ENCODE peak calls at places on chromosomes 12 and 14, in ten cellular contexts. G is heart left ventricle, X is left ventricle myocardium inferior, J is fibroblast of villous mesenchyme, T is fibroblast of mammary gland, E is lower leg skin, Q is brain microvascular endothelial cell, H is Caco-2, U is astrocyte of the cerebellum, B is fibroblast of pulmonary artery. Z is an unnamed sample.

GRCh38 chr14:70422538-70422937 is 5.6 kb upstream of the SYNJ2BP start:
- DNase-seq in G (no peak), X (no peak), J (no peak), T (no peak), E (no peak), Q (no peak), H (no peak), U (no peak), B (no peak), Z (no peak)

GRCh38 chr12:116717466-116718457 is 20.1 kb downstream of the SPRING1 start:
- DNase-seq in G (peak), X (peak), J (no peak), T (peak), E (peak), Q (peak), H (no peak), U (peak), B (peak), Z (peak)

GRCh38 chr12:64083285-64084210 is 138.5 kb downstream of the KICS2 start:
- DNase-seq in G (peak), X (peak), J (peak), T (peak), E (peak), Q (peak), H (no peak), U (peak), B (peak), Z (peak)

GRCh38 chr14:100065161-100065871 is at the start of gene EVL:
- DNase-seq in G (no peak), X (peak), J (no peak), T (no peak), E (no peak), Q (no peak), H (no peak), U (no peak), B (no peak), Z (no peak)

GRCh38 chr12:18283776-18284175 is 22.5 kb downstream of the PIK3C2G start:
- DNase-seq in G (no peak), X (no peak), J (no peak), T (no peak), E (no peak), Q (no peak), H (no peak), U (no peak), B (peak), Z (no peak)

GRCh38 chr12:47803196-47803875 is 16.4 kb downstream of the HDAC7 start:
- DNase-seq in G (no peak), X (no peak), J (no peak), T (no peak), E (no peak), Q (no peak), H (no peak), U (no peak), B (no peak), Z (no peak)

GRCh38 chr12:42588981-42589464 is 523 bp downstream of the PRICKLE1 start:
- DNase-seq in G (peak), X (peak), J (no peak), T (no peak), E (peak), Q (peak), H (peak), U (no peak), B (peak), Z (peak)

GRCh38 chr14:59020382-59020781 is 168.1 kb upstream of the DAAM1 start:
- DNase-seq in G (no peak), X (no peak), J (peak), T (peak), E (no peak), Q (peak), H (no peak), U (peak), B (peak), Z (no peak)

GRCh38 chr12:15688202-15688736 is 100.9 kb downstream of the EPS8 start:
- DNase-seq in G (peak), X (peak), J (no peak), T (no peak), E (peak), Q (peak), H (peak), U (no peak), B (peak), Z (peak)

GRCh38 chr12:107903377-107904061 is 129.0 kb downstream of the ASCL4 start:
- DNase-seq in G (peak), X (peak), J (peak), T (no peak), E (peak), Q (no peak), H (peak), U (no peak), B (no peak), Z (peak)

GRCh38 chr12:85489194-85489593 is 209.2 kb downstream of the ALX1 start:
- DNase-seq in G (no peak), X (no peak), J (no peak), T (no peak), E (no peak), Q (no peak), H (no peak), U (no peak), B (no peak), Z (no peak)

GRCh38 chr12:70609739-70610491 is 27.3 kb downstream of the PTPRB start:
- DNase-seq in G (peak), X (peak), J (peak), T (peak), E (peak), Q (no peak), H (peak), U (no peak), B (peak), Z (peak)

GRCh38 chr14:100448376-100448775 is 125.2 kb downstream of the SLC25A47 start:
- DNase-seq in G (no peak), X (no peak), J (no peak), T (no peak), E (peak), Q (no peak), H (no peak), U (no peak), B (no peak), Z (no peak)

GRCh38 chr12:12442548-12443071 is 85.7 kb downstream of the BORCS5 start:
- DNase-seq in G (no peak), X (no peak), J (peak), T (peak), E (no peak), Q (peak), H (no peak), U (peak), B (peak), Z (no peak)

GRCh38 chr12:119008691-119009221 is 27.4 kb downstream of the SRRM4 start:
- DNase-seq in G (no peak), X (no peak), J (no peak), T (no peak), E (no peak), Q (no peak), H (no peak), U (no peak), B (no peak), Z (no peak)

GRCh38 chr12:6916426-6917200 is 2.2 kb downstream of the ENO2 start:
- DNase-seq in G (no peak), X (no peak), J (no peak), T (no peak), E (no peak), Q (no peak), H (no peak), U (no peak), B (no peak), Z (no peak)

GRCh38 chr12:39505025-39505424 is 62.1 kb upstream of the KIF21A start:
- DNase-seq in G (no peak), X (no peak), J (no peak), T (no peak), E (no peak), Q (peak), H (no peak), U (peak), B (no peak), Z (no peak)

GRCh38 chr12:92543872-92544271 is 158.9 kb upstream of the PLEKHG7 start:
- DNase-seq in G (no peak), X (no peak), J (no peak), T (no peak), E (no peak), Q (no peak), H (no peak), U (no peak), B (no peak), Z (no peak)

GRCh38 chr14:65290830-65291229 is 121.7 kb upstream of the FUT8 start:
- DNase-seq in G (no peak), X (no peak), J (peak), T (peak), E (no peak), Q (peak), H (no peak), U (peak), B (peak), Z (no peak)

GRCh38 chr14:75577724-75578098 is 709 bp upstream of the FLVCR2 start:
- DNase-seq in G (peak), X (peak), J (peak), T (peak), E (peak), Q (peak), H (peak), U (peak), B (peak), Z (peak)

GRCh38 chr12:1936406-1937320 is 18.2 kb upstream of the CACNA2D4 start:
- DNase-seq in G (peak), X (peak), J (peak), T (peak), E (no peak), Q (peak), H (no peak), U (peak), B (peak), Z (no peak)

GRCh38 chr12:117158911-117159310 is 31.4 kb downstream of the FBXO21 start:
- DNase-seq in G (no peak), X (no peak), J (no peak), T (no peak), E (no peak), Q (peak), H (no peak), U (no peak), B (peak), Z (no peak)

GRCh38 chr14:73289729-73290128 is 52.4 kb downstream of the PAPLN start:
- DNase-seq in G (no peak), X (no peak), J (peak), T (peak), E (no peak), Q (no peak), H (no peak), U (no peak), B (no peak), Z (no peak)

GRCh38 chr12:99390707-99391106 is 256.8 kb upstream of the GARIN6 start:
- DNase-seq in G (no peak), X (no peak), J (no peak), T (peak), E (no peak), Q (peak), H (no peak), U (no peak), B (no peak), Z (no peak)

GRCh38 chr14:49306152-49306751 is 279.9 kb downstream of the RPS29 start:
- DNase-seq in G (no peak), X (no peak), J (peak), T (peak), E (no peak), Q (no peak), H (no peak), U (peak), B (peak), Z (no peak)
- TF ChIP-seq CTCF in G (no peak), X (peak), J (peak), T (peak), E (no peak), Q (peak), H (peak), U (peak), B (peak), Z (no peak)

DNA sequence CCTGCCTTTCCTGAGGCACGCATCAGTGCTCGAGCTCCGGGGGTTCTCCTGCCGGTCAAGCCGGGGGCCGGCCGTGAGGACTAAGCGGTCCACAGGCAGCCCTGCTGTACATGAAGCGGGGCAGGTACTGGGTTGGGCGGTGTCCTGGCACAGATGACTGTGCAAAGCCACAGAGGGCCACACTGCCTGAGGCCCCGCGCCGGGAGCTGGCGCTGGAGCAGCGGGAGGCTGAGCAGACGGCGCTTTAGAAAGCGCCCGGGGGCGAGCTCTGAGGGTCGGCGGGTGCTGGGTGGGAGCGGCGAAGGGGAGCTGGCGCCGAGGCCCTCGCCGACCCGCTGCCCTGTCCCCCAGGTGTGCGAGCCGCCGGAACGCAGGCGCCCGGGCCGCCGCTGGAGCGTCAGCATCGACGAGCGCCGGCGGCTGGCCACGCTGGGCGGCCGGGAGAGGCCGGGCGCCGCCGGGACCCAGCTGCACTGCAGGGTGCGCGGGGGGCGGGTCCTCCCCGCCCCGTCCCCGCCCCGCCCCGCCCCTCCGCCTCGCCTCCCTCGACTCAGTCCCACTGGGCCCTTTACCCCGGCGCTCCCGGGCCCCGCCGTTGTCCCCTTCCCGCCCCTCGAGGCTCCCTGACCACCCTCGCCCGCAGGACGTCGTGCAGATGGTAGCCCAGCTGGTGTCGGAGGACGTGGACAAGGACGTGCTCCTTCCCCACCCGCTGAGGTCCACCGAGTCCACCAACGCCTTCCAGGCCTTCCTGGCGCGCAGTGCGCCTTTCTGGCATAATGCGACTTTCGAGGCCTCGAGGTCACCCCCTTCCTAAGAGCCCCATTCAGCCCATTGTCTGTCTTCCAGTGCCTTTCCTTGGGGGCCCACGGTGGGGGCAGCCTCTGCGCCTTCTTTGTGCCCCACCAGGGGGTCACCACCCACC is 8.3 kb upstream of the MTA1 start:
- DNase-seq in G (no peak), X (peak), J (peak), T (peak), E (no peak), Q (no peak), H (no peak), U (no peak), B (peak), Z (no peak)
- H3K4me3 ChIP-seq in G (peak), X (peak), J (peak), T (peak), E (no peak), Q (peak), H (peak), U (peak), B (peak), Z (peak)

DNA sequence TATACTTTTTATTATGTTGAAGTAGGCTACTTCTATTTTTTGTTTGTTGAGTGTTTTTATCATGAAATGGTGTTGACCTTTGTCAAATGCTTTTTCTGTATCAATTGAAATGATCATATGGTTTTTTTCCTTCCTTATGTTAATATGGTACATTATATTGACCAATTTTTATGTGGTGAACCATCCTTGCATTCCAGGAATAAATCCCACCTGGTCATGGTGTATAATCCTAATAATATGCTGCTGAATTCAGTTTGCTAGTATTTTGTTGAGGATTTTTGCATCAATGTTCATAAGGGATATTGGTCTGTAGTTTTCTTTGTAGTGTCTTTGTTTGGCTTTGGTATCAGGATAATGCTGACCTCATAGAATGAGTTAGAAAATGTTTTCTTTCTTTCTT is 10.4 kb downstream of the OR5AU1 start:
- DNase-seq in G (no peak), X (no peak), J (no peak), T (no peak), E (no peak), Q (no peak), H (no peak), U (no peak), B (no peak), Z (no peak)
- TF ChIP-seq CTCF in G (no peak), X (no peak), J (no peak), T (no peak), E (no peak), Q (no peak), H (no peak), U (no peak), B (no peak), Z (no peak)

DNA sequence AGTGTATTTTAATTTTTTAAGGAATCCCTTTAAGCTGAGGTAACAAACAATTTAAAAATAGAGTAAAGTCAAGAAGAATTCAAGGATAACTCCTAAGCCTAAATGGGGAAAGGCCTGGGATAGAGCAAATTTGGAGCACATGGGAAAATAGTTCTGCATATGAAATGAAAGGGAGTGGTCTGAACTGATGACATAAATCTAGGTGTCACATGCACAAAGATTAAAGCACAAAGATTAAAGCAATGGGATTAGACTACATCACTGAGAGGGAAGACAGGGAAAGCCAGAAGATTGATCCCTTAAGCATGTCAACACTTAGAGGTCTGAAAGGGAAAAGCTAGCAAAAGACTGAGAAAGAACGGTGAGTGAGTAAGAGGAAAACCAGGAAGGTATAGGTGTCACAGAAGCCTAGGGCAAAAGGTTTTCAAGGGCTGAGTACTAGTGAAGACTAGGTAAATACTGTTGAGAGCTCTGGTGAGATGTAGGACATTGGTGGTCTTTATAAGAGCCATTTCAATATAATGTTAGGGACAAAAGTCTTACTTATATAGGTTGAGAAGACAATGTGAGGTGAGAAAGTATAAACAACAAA is 59.6 kb downstream of the SEC23A start:
- DNase-seq in G (no peak), X (no peak), J (no peak), T (no peak), E (no peak), Q (no peak), H (no peak), U (no peak), B (no peak), Z (no peak)
- H3K4me3 ChIP-seq in G (no peak), X (no peak), J (no peak), T (no peak), E (no peak), Q (no peak), H (no peak), U (no peak), B (no peak), Z (no peak)

GRCh38 chr14:68253381-68253780 is 433.8 kb downstream of the RAD51B start:
- DNase-seq in G (no peak), X (no peak), J (no peak), T (no peak), E (no peak), Q (no peak), H (no peak), U (no peak), B (no peak), Z (no peak)

GRCh38 chr14:68251766-68252100 is 432.2 kb downstream of the RAD51B start:
- DNase-seq in G (no peak), X (no peak), J (no peak), T (no peak), E (no peak), Q (no peak), H (no peak), U (no peak), B (no peak), Z (no peak)

GRCh38 chr14:68249534-68250517 is 430.2 kb downstream of the RAD51B start:
- DNase-seq in G (no peak), X (no peak), J (peak), T (peak), E (no peak), Q (no peak), H (peak), U (no peak), B (peak), Z (no peak)

GRCh38 chr14:68248481-68249255 is 429.1 kb downstream of the RAD51B start:
- DNase-seq in G (peak), X (no peak), J (peak), T (peak), E (peak), Q (no peak), H (no peak), U (peak), B (peak), Z (no peak)

DNA sequence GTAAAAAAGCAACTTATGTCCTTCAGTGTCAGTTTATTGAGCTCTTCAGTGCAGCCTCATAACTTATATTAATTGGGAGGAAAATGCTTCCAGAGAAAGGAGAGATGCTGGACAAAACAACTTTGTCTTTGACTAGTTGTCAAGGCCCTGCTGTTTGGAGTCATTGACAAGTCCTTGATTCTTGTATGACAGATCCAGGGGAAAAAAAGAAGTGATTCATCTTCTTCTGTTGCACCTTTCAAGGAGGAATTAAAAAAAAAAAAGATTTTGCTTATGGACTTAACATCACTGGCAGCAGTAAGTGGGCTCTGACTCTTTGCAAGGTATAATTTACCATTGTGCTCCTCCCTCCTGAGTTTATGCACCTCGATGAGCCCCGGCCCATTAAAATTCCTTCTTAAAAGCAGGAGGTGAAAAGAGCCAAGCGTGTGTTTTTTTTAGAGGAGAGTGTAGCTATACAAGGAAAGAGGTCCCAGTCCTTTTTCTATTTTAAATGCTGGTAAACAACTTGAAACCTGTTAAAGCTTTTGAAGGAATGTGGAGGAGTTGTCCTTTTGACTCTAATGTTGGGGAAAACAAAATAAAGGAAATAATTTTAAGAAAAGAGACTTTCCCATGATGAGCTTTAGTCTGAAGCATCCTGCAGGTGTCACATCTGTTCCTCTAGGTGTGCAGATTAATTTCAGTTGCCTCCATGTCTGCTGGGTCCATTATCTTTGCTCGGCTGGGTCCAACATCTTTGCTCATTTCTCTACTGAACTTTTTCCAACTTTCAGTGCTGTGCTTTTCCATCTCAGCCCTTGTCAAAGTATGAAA is 431.6 kb downstream of the RAD51B start:
- DNase-seq in G (no peak), X (no peak), J (no peak), T (no peak), E (no peak), Q (no peak), H (no peak), U (no peak), B (no peak), Z (no peak)
- TF ChIP-seq CTCF in G (no peak), X (no peak), J (no peak), T (no peak), E (no peak), Q (no peak), H (no peak), U (no peak), B (no peak), Z (no peak)

GRCh38 chr12:14239350-14239934 is 126.0 kb upstream of the ATF7IP start:
- DNase-seq in G (no peak), X (no peak), J (peak), T (peak), E (no peak), Q (peak), H (peak), U (no peak), B (peak), Z (no peak)
- H3K4me3 ChIP-seq in G (peak), X (peak), J (no peak), T (no peak), E (no peak), Q (no peak), H (no peak), U (no peak), B (no peak), Z (peak)

GRCh38 chr12:56590237-56590830 is 39.8 kb downstream of the BAZ2A start:
- DNase-seq in G (no peak), X (no peak), J (no peak), T (peak), E (no peak), Q (peak), H (no peak), U (no peak), B (peak), Z (no peak)
- TF ChIP-seq CTCF in G (no peak), X (peak), J (peak), T (peak), E (no peak), Q (peak), H (peak), U (peak), B (peak), Z (no peak)